ENCODE peak calls at places on chromosome 16, in eight cellular contexts. E is CD8-positive, alpha-beta memory T cell; K is mammary epithelial cell; C is HCT116; L is PC-9; I is cardiac muscle cell; Q is prostate gland; A is uterus. R is an unnamed sample.
A peak's percentile ranks its signal among the peaks of the same experiment; 100 is the strongest.

GRCh38 chr16:73572135-73572534 is 524.2 kb upstream of the ZFHX3 start:
- DNase-seq in E (no peak), K (no peak), C (no peak), L (no peak), I (peak; percentile 96), Q (peak; percentile 63), A (no peak), R (peak; percentile 68)

GRCh38 chr16:23679274-23679985 is 741 bp downstream of the PLK1 start:
- DNase-seq in E (no peak), K (peak; percentile 37), C (no peak), L (no peak), I (peak; percentile 43), Q (no peak), A (no peak), R (no peak)

GRCh38 chr16:53504161-53504663 is 1.2 kb upstream of the AKTIP start:
- DNase-seq in E (peak; percentile 12), K (peak; percentile 3), C (no peak), L (no peak), I (peak; percentile 27), Q (peak; percentile 33), A (peak; percentile 62), R (peak; percentile 61)

GRCh38 chr16:85825326-85825725 is 25.8 kb downstream of the COX4I1 start:
- DNase-seq in E (no peak), K (no peak), C (no peak), L (no peak), I (no peak), Q (no peak), A (no peak), R (no peak)

GRCh38 chr16:17977260-17977659 is 359.3 kb downstream of the NPIPA8 start:
- DNase-seq in E (no peak), K (no peak), C (no peak), L (no peak), I (no peak), Q (no peak), A (no peak), R (no peak)

GRCh38 chr16:72844225-72844920 is 203.6 kb downstream of the ZFHX3 start:
- DNase-seq in E (no peak), K (no peak), C (no peak), L (no peak), I (peak; percentile 59), Q (no peak), A (no peak), R (no peak)

GRCh38 chr16:4570688-4571321 is 14.7 kb downstream of the C16orf96 start:
- DNase-seq in E (no peak), K (no peak), C (no peak), L (no peak), I (no peak), Q (no peak), A (no peak), R (no peak)

GRCh38 chr16:75476817-75477216 is 12.3 kb upstream of the TMEM170A start:
- DNase-seq in E (no peak), K (peak; percentile 79), C (no peak), L (peak; percentile 50), I (no peak), Q (no peak), A (no peak), R (no peak)

GRCh38 chr16:87922250-87922871 is 14.0 kb downstream of the CA5A start:
- DNase-seq in E (no peak), K (no peak), C (no peak), L (no peak), I (no peak), Q (no peak), A (no peak), R (no peak)

GRCh38 chr16:77686385-77686784 is 35.9 kb upstream of the NUDT7 start:
- DNase-seq in E (no peak), K (no peak), C (no peak), L (no peak), I (no peak), Q (no peak), A (no peak), R (no peak)

GRCh38 chr16:77683845-77684526 is 38.3 kb upstream of the NUDT7 start:
- DNase-seq in E (no peak), K (no peak), C (no peak), L (no peak), I (no peak), Q (no peak), A (no peak), R (no peak)

GRCh38 chr16:77690416-77690815 is 31.9 kb upstream of the NUDT7 start:
- DNase-seq in E (no peak), K (no peak), C (no peak), L (no peak), I (no peak), Q (no peak), A (no peak), R (no peak)

GRCh38 chr16:77692612-77693011 is 29.7 kb upstream of the NUDT7 start:
- DNase-seq in E (no peak), K (no peak), C (no peak), L (no peak), I (no peak), Q (no peak), A (no peak), R (no peak)

GRCh38 chr16:77689971-77690370 is 32.3 kb upstream of the NUDT7 start:
- DNase-seq in E (no peak), K (no peak), C (no peak), L (no peak), I (no peak), Q (no peak), A (no peak), R (no peak)
- H3K4me1 ChIP-seq in E (no peaks in the 10 kb centered on the region), K (no peaks in the 10 kb centered on the region), C (no peaks in the 10 kb centered on the region), L (no peaks in the 10 kb centered on the region), I (no peaks in the 10 kb centered on the region), Q (no peaks in the 10 kb centered on the region), A (no peaks in the 10 kb centered on the region), R (no peaks in the 10 kb centered on the region)

DNA sequence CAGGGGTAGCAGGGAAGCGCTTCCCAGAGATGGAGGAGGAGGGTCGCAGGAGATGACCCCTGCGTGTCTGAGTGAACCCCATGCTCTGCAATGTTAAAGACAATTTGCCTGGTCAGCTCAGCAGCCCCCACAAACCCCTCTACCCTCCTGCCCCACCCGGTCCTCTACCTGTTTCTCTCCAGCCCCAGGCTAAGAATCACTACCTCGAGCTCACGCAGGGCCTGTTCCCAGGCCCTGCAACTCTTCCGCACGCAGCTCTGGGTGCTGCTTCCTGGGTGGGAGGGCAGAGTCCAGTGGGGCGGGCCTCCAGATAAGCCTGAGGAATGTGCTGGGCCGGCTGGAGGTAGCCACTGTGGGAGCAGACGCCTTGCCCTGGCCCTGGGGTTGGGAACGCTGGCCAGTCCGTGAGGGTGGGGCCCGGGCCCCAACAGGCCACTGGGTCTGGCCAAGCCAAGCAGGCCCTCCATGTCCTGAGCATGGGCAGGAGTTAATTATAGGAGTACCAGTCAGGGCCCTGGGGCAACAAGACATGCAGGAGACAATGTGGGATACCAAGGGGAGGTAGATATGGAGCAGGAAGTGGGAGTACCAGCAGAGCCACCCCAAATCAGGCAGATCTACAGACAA is 6.1 kb downstream of the DOK4 start:
- DNase-seq in E (no peak), K (no peak), C (no peak), L (no peak), I (peak; percentile 72), Q (no peak), A (peak; percentile 56), R (peak; percentile 74)
- H3K4me1 ChIP-seq in E (peaks cover 17% of the 10 kb centered on the region), K (peaks cover 16% of the 10 kb centered on the region), C (peaks cover 19% of the 10 kb centered on the region), L (no peaks in the 10 kb centered on the region), I (peaks cover 72% of the 10 kb centered on the region), Q (peaks cover 5% of the 10 kb centered on the region), A (peaks cover 14% of the 10 kb centered on the region), R (peaks cover 37% of the 10 kb centered on the region)

GRCh38 chr16:68083861-68084503 is 1.2 kb upstream of the NFATC3 start:
- DNase-seq in E (no peak), K (no peak), C (no peak), L (no peak), I (peak; percentile 28), Q (no peak), A (no peak), R (no peak)
- H3K4me1 ChIP-seq in E (peaks cover 74% of the 10 kb centered on the region), K (peaks cover 23% of the 10 kb centered on the region), C (peaks cover 7% of the 10 kb centered on the region), L (peaks cover 14% of the 10 kb centered on the region), I (peaks cover 20% of the 10 kb centered on the region), Q (peaks cover 6% of the 10 kb centered on the region), A (peaks cover 17% of the 10 kb centered on the region), R (peaks cover 5% of the 10 kb centered on the region)

DNA sequence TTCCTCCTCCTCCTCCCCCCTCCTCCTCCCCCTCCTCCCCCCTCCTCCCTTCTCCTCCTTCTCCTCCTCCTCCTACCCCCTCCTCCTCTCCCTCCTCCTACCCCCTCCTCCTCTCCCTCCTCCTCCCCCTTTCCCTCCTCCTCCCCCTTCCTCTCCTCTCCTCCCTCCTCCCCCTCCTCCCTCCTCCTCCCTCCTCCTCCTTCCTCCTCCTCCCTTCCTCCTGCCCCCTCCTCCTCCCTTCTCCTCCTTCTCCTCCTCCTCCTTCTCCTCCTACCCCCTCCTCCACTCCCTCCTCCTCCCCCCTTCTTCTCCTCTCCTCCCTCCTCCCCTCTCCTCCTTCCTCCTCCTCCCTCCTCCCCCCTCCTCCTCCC is 6.6 kb upstream of the PDP2 start:
- DNase-seq in E (no peak), K (no peak), C (no peak), L (no peak), I (no peak), Q (no peak), A (no peak), R (no peak)
- H3K4me1 ChIP-seq in E (peaks cover 17% of the 10 kb centered on the region), K (peaks cover 12% of the 10 kb centered on the region), C (peaks cover 12% of the 10 kb centered on the region), L (peaks cover 7% of the 10 kb centered on the region), I (no peaks in the 10 kb centered on the region), Q (no peaks in the 10 kb centered on the region), A (peaks cover 4% of the 10 kb centered on the region), R (peaks cover 5% of the 10 kb centered on the region)

GRCh38 chr16:12452549-12452948 is 351.1 kb downstream of the CPPED1 start:
- DNase-seq in E (no peak), K (no peak), C (no peak), L (no peak), I (no peak), Q (no peak), A (no peak), R (no peak)

GRCh38 chr16:12453832-12454231 is 349.9 kb downstream of the CPPED1 start:
- DNase-seq in E (no peak), K (no peak), C (no peak), L (no peak), I (no peak), Q (no peak), A (no peak), R (no peak)

GRCh38 chr16:12449795-12450194 is 353.9 kb downstream of the CPPED1 start:
- DNase-seq in E (no peak), K (peak; percentile 74), C (no peak), L (no peak), I (no peak), Q (no peak), A (no peak), R (no peak)

GRCh38 chr16:12450381-12450780 is 353.3 kb downstream of the CPPED1 start:
- DNase-seq in E (no peak), K (no peak), C (no peak), L (no peak), I (no peak), Q (no peak), A (no peak), R (no peak)

GRCh38 chr16:12449374-12449773 is 354.3 kb downstream of the CPPED1 start:
- DNase-seq in E (no peak), K (no peak), C (no peak), L (no peak), I (no peak), Q (no peak), A (no peak), R (no peak)
- H3K4me1 ChIP-seq in E (no peaks in the 10 kb centered on the region), K (no peaks in the 10 kb centered on the region), C (no peaks in the 10 kb centered on the region), L (no peaks in the 10 kb centered on the region), I (no peaks in the 10 kb centered on the region), Q (no peaks in the 10 kb centered on the region), A (no peaks in the 10 kb centered on the region), R (no peaks in the 10 kb centered on the region)